ENCODE peak calls at places on chromosomes 3 and 15, in four cellular contexts. B is stomach, E is GM12878, G is osteocyte. W is an unnamed sample.
A peak's percentile ranks its signal among the peaks of the same experiment; 100 is the strongest.

GRCh38 chr15:74523982-74524381 is 17.0 kb upstream of the ARID3B start:
- DNase-seq in B (no peak), E (no peak), G (no peak), W (no peak)

GRCh38 chr3:176090727-176091126 is 1106.6 kb downstream of the TBL1XR1 start:
- DNase-seq in B (no peak), E (no peak), G (no peak), W (no peak)

GRCh38 chr3:138941259-138941885 is 5.6 kb downstream of the FOXL2 start:
- DNase-seq in B (no peak), E (no peak), G (no peak), W (peak; percentile 93)

GRCh38 chr3:194984026-194984425 is 286.9 kb downstream of the XXYLT1 start:
- DNase-seq in B (no peak), E (no peak), G (peak; percentile 62), W (no peak)

GRCh38 chr15:80174017-80174746 is 21.4 kb downstream of the FAH start:
- DNase-seq in B (no peak), E (no peak), G (no peak), W (no peak)

GRCh38 chr3:15646924-15647511 is 45.5 kb downstream of the BTD start:
- DNase-seq in B (no peak), E (no peak), G (peak; percentile 92), W (no peak)

GRCh38 chr3:171535799-171536198 is 75.6 kb upstream of the TNIK start:
- DNase-seq in B (no peak), E (no peak), G (no peak), W (no peak)

GRCh38 chr15:34673241-34673640 is 81.6 kb downstream of the GJD2 start:
- DNase-seq in B (no peak), E (no peak), G (no peak), W (no peak)

GRCh38 chr15:49769225-49769624 is 148.4 kb downstream of the DTWD1 start:
- DNase-seq in B (no peak), E (no peak), G (no peak), W (no peak)

GRCh38 chr3:96814581-96815567 is at the start of gene EPHA6:
- DNase-seq in B (no peak), E (no peak), G (no peak), W (peak; percentile 68)

GRCh38 chr3:194869482-194870169 is 183.9 kb downstream of the FAM43A start:
- DNase-seq in B (no peak), E (no peak), G (no peak), W (no peak)

GRCh38 chr15:59165726-59166125 is 40.9 kb upstream of the LDHAL6B start:
- DNase-seq in B (no peak), E (peak; percentile 28), G (no peak), W (no peak)

GRCh38 chr3:111695584-111696213 is 100.6 kb upstream of the ZBED2 start:
- DNase-seq in B (no peak), E (no peak), G (no peak), W (no peak)

GRCh38 chr3:129663045-129663446 is 56.6 kb upstream of the PLXND1 start:
- DNase-seq in B (no peak), E (no peak), G (no peak), W (peak; percentile 21)

GRCh38 chr3:54283470-54283869 is 161.1 kb downstream of the CACNA2D3 start:
- DNase-seq in B (no peak), E (no peak), G (no peak), W (no peak)

GRCh38 chr3:126137490-126138130 is 42.8 kb downstream of the ALDH1L1 start:
- DNase-seq in B (peak; percentile 19), E (no peak), G (peak; percentile 62), W (no peak)

GRCh38 chr3:72738752-72739520 is 109.3 kb downstream of the SHQ1 start:
- DNase-seq in B (peak; percentile 50), E (no peak), G (no peak), W (peak; percentile 58)

GRCh38 chr3:193996641-193997089 is 139.3 kb upstream of the HES1 start:
- DNase-seq in B (no peak), E (no peak), G (no peak), W (no peak)

GRCh38 chr3:14876942-14877341 is 58.2 kb downstream of the FGD5 start:
- DNase-seq in B (peak; percentile 81), E (no peak), G (no peak), W (no peak)

GRCh38 chr3:48301814-48302194 is 31.7 kb downstream of the SPINK8 start:
- DNase-seq in B (peak; percentile 26), E (no peak), G (no peak), W (peak; percentile 40)

GRCh38 chr3:30320392-30320791 is 286.0 kb upstream of the TGFBR2 start:
- DNase-seq in B (no peak), E (no peak), G (no peak), W (no peak)

GRCh38 chr15:69154684-69155083 is 5.8 kb upstream of the GLCE start:
- DNase-seq in B (no peak), E (no peak), G (no peak), W (no peak)

GRCh38 chr15:69044899-69045298 is 30.4 kb downstream of the NOX5 start:
- DNase-seq in B (no peak), E (no peak), G (peak; percentile 30), W (no peak)

GRCh38 chr3:173465112-173465511 is 67.6 kb downstream of the NLGN1 start:
- DNase-seq in B (no peak), E (no peak), G (no peak), W (no peak)

GRCh38 chr3:87576752-87577151 is 300.4 kb upstream of the POU1F1 start:
- DNase-seq in B (no peak), E (no peak), G (no peak), W (no peak)

GRCh38 chr3:62611541-62612240 is 238.3 kb upstream of the FEZF2 start:
- DNase-seq in B (no peak), E (no peak), G (no peak), W (no peak)

GRCh38 chr3:129513705-129514104 is 14.7 kb upstream of the RHO start:
- DNase-seq in B (no peak), E (no peak), G (no peak), W (no peak)

GRCh38 chr3:151085227-151085888 is at the start of gene MED12L:
- DNase-seq in B (peak; percentile 78), E (no peak), G (peak; percentile 89), W (peak; percentile 84)

GRCh38 chr3:42697326-42698051 is 5.1 kb downstream of the HHATL start:
- DNase-seq in B (peak; percentile 17), E (no peak), G (peak; percentile 78), W (no peak)

GRCh38 chr3:129439381-129439816 is 349 bp downstream of the MBD4 start:
- DNase-seq in B (peak; percentile 45), E (no peak), G (no peak), W (no peak)

GRCh38 chr3:179544981-179545645 is 17.6 kb upstream of the ACTL6A start:
- DNase-seq in B (no peak), E (no peak), G (no peak), W (no peak)

GRCh38 chr3:2595486-2595885 is 496.8 kb downstream of the CNTN4 start:
- DNase-seq in B (no peak), E (no peak), G (no peak), W (no peak)

GRCh38 chr3:36060950-36061349 is 319.4 kb upstream of the STAC start:
- DNase-seq in B (no peak), E (no peak), G (no peak), W (no peak)

W was measured in HuH-7.